ENCODE peak calls at places on chromosomes 5 and 9, in five cellular contexts. One of them, this sample, is unnamed.
A peak's percentile ranks its signal among the peaks of the same experiment; 100 is the strongest.

GRCh38 chr5:65034029-65034781 is 265.5 kb downstream of the CWC27 start:
- DNase-seq in T-cell: no peak
- DNase-seq in stimulated activated CD4-positive, alpha-beta T cell treated with anti-CD3 and anti-CD28 coated beads, TNF-alpha, amount 100 ng/mL, for 24 hours: no peak
- DNase-seq in fibroblast of lung: no peak
- DNase-seq in aorta: peak; percentile 49
- DNase-seq in this sample: peak; percentile 93

GRCh38 chr5:15383469-15383868 is 116.5 kb upstream of the FBXL7 start:
- DNase-seq in T-cell: no peak
- DNase-seq in stimulated activated CD4-positive, alpha-beta T cell treated with anti-CD3 and anti-CD28 coated beads, TNF-alpha, amount 100 ng/mL, for 24 hours: no peak
- DNase-seq in fibroblast of lung: peak; percentile 12
- DNase-seq in aorta: no peak
- DNase-seq in this sample: peak; percentile 53

GRCh38 chr5:110054240-110054639 is 364.5 kb downstream of the MAN2A1 start:
- DNase-seq in T-cell: peak; percentile 79
- DNase-seq in stimulated activated CD4-positive, alpha-beta T cell treated with anti-CD3 and anti-CD28 coated beads, TNF-alpha, amount 100 ng/mL, for 24 hours: peak; percentile 46
- DNase-seq in fibroblast of lung: peak; percentile 93
- DNase-seq in aorta: peak; percentile 59
- DNase-seq in this sample: peak; percentile 67

GRCh38 chr5:132000677-132001453 is 10.6 kb downstream of the ACSL6 start:
- DNase-seq in T-cell: peak; percentile 41
- DNase-seq in stimulated activated CD4-positive, alpha-beta T cell treated with anti-CD3 and anti-CD28 coated beads, TNF-alpha, amount 100 ng/mL, for 24 hours: no peak
- DNase-seq in fibroblast of lung: no peak
- DNase-seq in aorta: peak; percentile 17
- DNase-seq in this sample: peak; percentile 12

GRCh38 chr5:95178046-95178651 is 106.7 kb downstream of the MCTP1 start:
- DNase-seq in T-cell: no peak
- DNase-seq in stimulated activated CD4-positive, alpha-beta T cell treated with anti-CD3 and anti-CD28 coated beads, TNF-alpha, amount 100 ng/mL, for 24 hours: no peak
- DNase-seq in fibroblast of lung: peak; percentile 85
- DNase-seq in aorta: no peak
- DNase-seq in this sample: peak; percentile 93

GRCh38 chr5:177546262-177546741 is 8.1 kb downstream of the FAM193B start:
- DNase-seq in T-cell: no peak
- DNase-seq in stimulated activated CD4-positive, alpha-beta T cell treated with anti-CD3 and anti-CD28 coated beads, TNF-alpha, amount 100 ng/mL, for 24 hours: no peak
- DNase-seq in fibroblast of lung: peak; percentile 97
- DNase-seq in aorta: peak; percentile 69
- DNase-seq in this sample: peak; percentile 79

GRCh38 chr5:37738057-37738691 is 101.7 kb downstream of the GDNF start:
- DNase-seq in T-cell: no peak
- DNase-seq in stimulated activated CD4-positive, alpha-beta T cell treated with anti-CD3 and anti-CD28 coated beads, TNF-alpha, amount 100 ng/mL, for 24 hours: no peak
- DNase-seq in fibroblast of lung: peak; percentile 93
- DNase-seq in aorta: no peak
- DNase-seq in this sample: peak; percentile 54

GRCh38 chr9:137194388-137194787 is 5.9 kb downstream of the SSNA1 start:
- DNase-seq in T-cell: no peak
- DNase-seq in stimulated activated CD4-positive, alpha-beta T cell treated with anti-CD3 and anti-CD28 coated beads, TNF-alpha, amount 100 ng/mL, for 24 hours: no peak
- DNase-seq in fibroblast of lung: no peak
- DNase-seq in aorta: no peak
- DNase-seq in this sample: no peak

GRCh38 chr5:158758666-158759065 is 341.1 kb downstream of the EBF1 start:
- DNase-seq in T-cell: no peak
- DNase-seq in stimulated activated CD4-positive, alpha-beta T cell treated with anti-CD3 and anti-CD28 coated beads, TNF-alpha, amount 100 ng/mL, for 24 hours: no peak
- DNase-seq in fibroblast of lung: peak; percentile 63
- DNase-seq in aorta: no peak
- DNase-seq in this sample: no peak

GRCh38 chr5:172881691-172882370 is 47.8 kb downstream of the ERGIC1 start:
- DNase-seq in T-cell: peak; percentile 22
- DNase-seq in stimulated activated CD4-positive, alpha-beta T cell treated with anti-CD3 and anti-CD28 coated beads, TNF-alpha, amount 100 ng/mL, for 24 hours: no peak
- DNase-seq in fibroblast of lung: peak; percentile 82
- DNase-seq in aorta: peak; percentile 82
- DNase-seq in this sample: no peak

GRCh38 chr9:69027355-69028097 is 8.0 kb upstream of the FXN start:
- DNase-seq in T-cell: peak; percentile 15
- DNase-seq in stimulated activated CD4-positive, alpha-beta T cell treated with anti-CD3 and anti-CD28 coated beads, TNF-alpha, amount 100 ng/mL, for 24 hours: no peak
- DNase-seq in fibroblast of lung: peak; percentile 20
- DNase-seq in aorta: no peak
- DNase-seq in this sample: peak; percentile 79

GRCh38 chr5:80142996-80143395 is 107.8 kb downstream of the THBS4 start:
- DNase-seq in T-cell: no peak
- DNase-seq in stimulated activated CD4-positive, alpha-beta T cell treated with anti-CD3 and anti-CD28 coated beads, TNF-alpha, amount 100 ng/mL, for 24 hours: no peak
- DNase-seq in fibroblast of lung: no peak
- DNase-seq in aorta: no peak
- DNase-seq in this sample: no peak

GRCh38 chr9:123599781-123600180 is 243.8 kb downstream of the CRB2 start:
- DNase-seq in T-cell: no peak
- DNase-seq in stimulated activated CD4-positive, alpha-beta T cell treated with anti-CD3 and anti-CD28 coated beads, TNF-alpha, amount 100 ng/mL, for 24 hours: no peak
- DNase-seq in fibroblast of lung: no peak
- DNase-seq in aorta: no peak
- DNase-seq in this sample: no peak

GRCh38 chr5:134127376-134127861 is 12.9 kb downstream of the TCF7 start:
- DNase-seq in T-cell: no peak
- DNase-seq in stimulated activated CD4-positive, alpha-beta T cell treated with anti-CD3 and anti-CD28 coated beads, TNF-alpha, amount 100 ng/mL, for 24 hours: peak; percentile 55
- DNase-seq in fibroblast of lung: peak; percentile 66
- DNase-seq in aorta: peak; percentile 66
- DNase-seq in this sample: no peak

GRCh38 chr9:26637101-26637500 is 255.5 kb downstream of the CAAP1 start:
- DNase-seq in T-cell: no peak
- DNase-seq in stimulated activated CD4-positive, alpha-beta T cell treated with anti-CD3 and anti-CD28 coated beads, TNF-alpha, amount 100 ng/mL, for 24 hours: no peak
- DNase-seq in fibroblast of lung: no peak
- DNase-seq in aorta: no peak
- DNase-seq in this sample: no peak

GRCh38 chr9:98075332-98075805 is 18.8 kb downstream of the NANS start:
- DNase-seq in T-cell: no peak
- DNase-seq in stimulated activated CD4-positive, alpha-beta T cell treated with anti-CD3 and anti-CD28 coated beads, TNF-alpha, amount 100 ng/mL, for 24 hours: no peak
- DNase-seq in fibroblast of lung: peak; percentile 76
- DNase-seq in aorta: no peak
- DNase-seq in this sample: peak; percentile 20